ENCODE peak calls at places on chromosomes 1 and 21, in ten cellular contexts. A is fibroblast of lung, F is thoracic aorta, Q is HFF-Myc, C is WERI-Rb-1, I is GM13976, H is lung, E is GM12864, Y is brain microvascular endothelial cell, B is sigmoid colon. K is an unnamed sample.
A peak's percentile ranks its signal among the peaks of the same experiment; 100 is the strongest.

GRCh38 chr1:205791568-205792180 is 16.4 kb upstream of the RAB29 start:
- DNase-seq in A (peak; percentile 21), F (no peak), Q (no peak), C (peak; percentile 93), I (peak; percentile 79), H (peak; percentile 64), E (peak; percentile 8), Y (peak; percentile 53), B (no peak), K (peak; percentile 42)

GRCh38 chr1:112904831-112905227 is 51.2 kb downstream of the SLC16A1 start:
- DNase-seq in A (no peak), F (no peak), Q (no peak), C (no peak), I (no peak), H (peak; percentile 77), E (no peak), Y (no peak), B (no peak), K (no peak)

GRCh38 chr21:36661511-36662309 is 37.2 kb upstream of the SIM2 start:
- DNase-seq in A (peak; percentile 19), F (no peak), Q (no peak), C (peak; percentile 75), I (no peak), H (no peak), E (no peak), Y (peak; percentile 35), B (no peak), K (peak; percentile 12)

GRCh38 chr1:207755846-207756692 is 4.2 kb downstream of the CD46 start:
- DNase-seq in A (no peak), F (no peak), Q (no peak), C (no peak), I (no peak), H (no peak), E (no peak), Y (no peak), B (no peak), K (no peak)

GRCh38 chr1:201504799-201505504 is 2.0 kb downstream of the CSRP1 start:
- DNase-seq in A (no peak), F (no peak), Q (no peak), C (no peak), I (no peak), H (no peak), E (no peak), Y (no peak), B (peak; percentile 70), K (no peak)

GRCh38 chr1:5725855-5726585 is 266.2 kb downstream of the NPHP4 start:
- DNase-seq in A (no peak), F (no peak), Q (no peak), C (no peak), I (no peak), H (no peak), E (no peak), Y (no peak), B (peak; percentile 43), K (no peak)

GRCh38 chr1:202252271-202252670 is 58.7 kb downstream of the LGR6 start:
- DNase-seq in A (no peak), F (no peak), Q (no peak), C (peak; percentile 7), I (no peak), H (no peak), E (no peak), Y (no peak), B (peak; percentile 28), K (no peak)

GRCh38 chr1:27523666-27524020 is 33.7 kb upstream of the WASF2 start:
- DNase-seq in A (no peak), F (no peak), Q (no peak), C (no peak), I (no peak), H (no peak), E (no peak), Y (no peak), B (no peak), K (no peak)

GRCh38 chr1:94768046-94768445 is 52.1 kb upstream of the SLC44A3 start:
- DNase-seq in A (no peak), F (no peak), Q (no peak), C (no peak), I (no peak), H (no peak), E (no peak), Y (no peak), B (no peak), K (no peak)

GRCh38 chr1:220876511-220877347 is 2.5 kb upstream of the HLX start:
- DNase-seq in A (peak; percentile 32), F (no peak), Q (no peak), C (no peak), I (peak; percentile 22), H (no peak), E (no peak), Y (no peak), B (no peak), K (no peak)

GRCh38 chr1:175864625-175865024 is 121.2 kb upstream of the TNR start:
- DNase-seq in A (no peak), F (no peak), Q (no peak), C (no peak), I (no peak), H (no peak), E (no peak), Y (no peak), B (no peak), K (no peak)

GRCh38 chr1:175866776-175867175 is 123.4 kb upstream of the TNR start:
- DNase-seq in A (no peak), F (no peak), Q (no peak), C (no peak), I (no peak), H (no peak), E (no peak), Y (no peak), B (peak; percentile 13), K (no peak)

GRCh38 chr1:175864183-175864582 is 120.8 kb upstream of the TNR start:
- DNase-seq in A (no peak), F (no peak), Q (no peak), C (no peak), I (no peak), H (no peak), E (no peak), Y (no peak), B (no peak), K (no peak)

GRCh38 chr1:175863291-175864050 is 120.1 kb upstream of the TNR start:
- DNase-seq in A (no peak), F (no peak), Q (no peak), C (no peak), I (no peak), H (no peak), E (no peak), Y (no peak), B (no peak), K (no peak)

GRCh38 chr1:175865041-175865766 is 121.8 kb upstream of the TNR start:
- DNase-seq in A (peak; percentile 14), F (no peak), Q (no peak), C (peak; percentile 18), I (no peak), H (no peak), E (no peak), Y (no peak), B (peak; percentile 38), K (no peak)
- TF ChIP-seq CTCF in A (no peak), F (no peak), Q (no peak), C (peak; percentile 27), I (no peak), H (no peak), E (no peak), Y (no peak), B (no peak), K (no peak)

GRCh38 chr1:118461154-118461553 is 276.1 kb upstream of the SPAG17 start:
- DNase-seq in A (no peak), F (no peak), Q (no peak), C (no peak), I (no peak), H (no peak), E (no peak), Y (no peak), B (no peak), K (no peak)
- TF ChIP-seq CTCF in A (no peak), F (no peak), Q (peak; percentile 40), C (peak; percentile 45), I (no peak), H (no peak), E (peak; percentile 45), Y (peak; percentile 14), B (no peak), K (peak; percentile 28)

GRCh38 chr1:15170071-15170470 is 16.5 kb downstream of the TMEM51 start:
- DNase-seq in A (no peak), F (no peak), Q (no peak), C (no peak), I (no peak), H (no peak), E (no peak), Y (no peak), B (no peak), K (no peak)

GRCh38 chr1:15171271-15171908 is 17.8 kb downstream of the TMEM51 start:
- DNase-seq in A (no peak), F (no peak), Q (no peak), C (no peak), I (no peak), H (no peak), E (no peak), Y (no peak), B (no peak), K (no peak)

GRCh38 chr1:15167386-15167785 is 13.8 kb downstream of the TMEM51 start:
- DNase-seq in A (peak; percentile 42), F (no peak), Q (no peak), C (no peak), I (no peak), H (no peak), E (no peak), Y (peak; percentile 65), B (no peak), K (no peak)

GRCh38 chr1:15172405-15173259 is 19.1 kb downstream of the TMEM51 start:
- DNase-seq in A (peak; percentile 25), F (no peak), Q (no peak), C (no peak), I (no peak), H (no peak), E (no peak), Y (peak; percentile 29), B (no peak), K (no peak)

GRCh38 chr1:15168479-15168878 is 14.9 kb downstream of the TMEM51 start:
- DNase-seq in A (peak; percentile 96), F (no peak), Q (no peak), C (no peak), I (no peak), H (no peak), E (no peak), Y (peak; percentile 98), B (no peak), K (peak; percentile 53)
- TF ChIP-seq CTCF in A (no peak), F (no peak), Q (no peak), C (no peak), I (no peak), H (no peak), E (no peak), Y (peak; percentile 30), B (no peak), K (peak; percentile 7)

DNA sequence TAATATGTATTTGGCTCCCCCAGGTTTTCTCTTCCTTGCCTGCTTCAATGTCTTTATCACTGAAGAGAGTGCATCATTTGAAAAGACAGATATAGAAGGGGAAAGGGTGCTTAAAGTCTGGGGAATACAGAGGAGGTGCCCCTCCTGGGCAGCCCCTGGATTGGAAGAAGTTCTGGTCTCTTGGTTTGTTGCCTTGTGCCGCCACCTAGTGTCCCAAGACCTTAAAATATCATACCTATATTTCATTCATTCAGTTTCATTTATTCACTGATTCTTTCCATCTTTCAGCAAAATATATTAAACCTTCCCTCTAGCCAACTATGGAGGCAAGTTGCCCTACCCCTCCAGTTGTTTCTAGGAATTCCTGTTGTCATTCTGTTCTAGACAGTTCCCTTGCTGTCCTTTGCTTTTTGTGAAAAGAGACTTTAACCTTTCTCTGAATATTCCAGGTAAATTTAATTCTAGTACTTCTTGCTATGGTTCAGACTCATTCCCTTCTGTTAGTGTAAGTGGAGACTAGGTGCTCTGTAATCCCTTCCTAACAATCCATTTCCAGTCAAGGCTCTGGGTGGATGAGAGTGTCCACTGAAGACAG is 56.1 kb downstream of the MEF2D start:
- DNase-seq in A (peak; percentile 16), F (no peak), Q (no peak), C (peak; percentile 81), I (peak; percentile 52), H (no peak), E (no peak), Y (peak; percentile 24), B (no peak), K (no peak)
- TF ChIP-seq CTCF in A (peak; percentile 19), F (no peak), Q (peak; percentile 39), C (peak; percentile 70), I (peak; percentile 41), H (no peak), E (peak; percentile 56), Y (peak; percentile 56), B (no peak), K (peak; percentile 25)